ENCODE peak calls at places on chromosomes 11 and 22, in nine cellular contexts. X is dorsolateral prefrontal cortex, B is epithelial cell of esophagus, D is lower lobe of right lung, G is brain microvascular endothelial cell, Z is lung, V is fibroblast of mammary gland, W is tibial nerve, P is ascending aorta. S is an unnamed sample.

GRCh38 chr11:86172894-86173293 is 71.7 kb upstream of the EED start:
- DNase-seq in X (no peak), B (peak), D (no peak), G (peak), Z (no peak), V (no peak), W (no peak), P (no peak), S (peak)

GRCh38 chr11:1437500-1437899 is 47.8 kb downstream of the BRSK2 start:
- DNase-seq in X (no peak), B (no peak), D (no peak), G (peak), Z (no peak), V (no peak), W (no peak), P (no peak), S (peak)

GRCh38 chr11:108218912-108219783 is 3.3 kb downstream of the NPAT start:
- DNase-seq in X (no peak), B (no peak), D (no peak), G (no peak), Z (no peak), V (no peak), W (no peak), P (no peak), S (no peak)

GRCh38 chr11:45646275-45646970 is 19.0 kb downstream of the CHST1 start:
- DNase-seq in X (no peak), B (peak), D (no peak), G (peak), Z (no peak), V (peak), W (no peak), P (no peak), S (peak)

GRCh38 chr22:36461665-36462474 is 19.6 kb downstream of the TXN2 start:
- DNase-seq in X (no peak), B (peak), D (peak), G (peak), Z (peak), V (peak), W (no peak), P (no peak), S (peak)

GRCh38 chr11:57787920-57788716 is 26.5 kb downstream of the CTNND1 start:
- DNase-seq in X (no peak), B (peak), D (peak), G (no peak), Z (no peak), V (no peak), W (no peak), P (no peak), S (peak)

GRCh38 chr11:81059356-81059755 is 1618.5 kb upstream of the TENM4 start:
- DNase-seq in X (no peak), B (no peak), D (no peak), G (no peak), Z (no peak), V (no peak), W (no peak), P (no peak), S (no peak)

GRCh38 chr22:32100711-32101110 is 57.6 kb downstream of the SLC5A1 start:
- DNase-seq in X (no peak), B (peak), D (no peak), G (no peak), Z (no peak), V (no peak), W (no peak), P (no peak), S (no peak)

GRCh38 chr11:111745719-111746504 is 20.3 kb downstream of the PPP2R1B start:
- DNase-seq in X (no peak), B (no peak), D (no peak), G (no peak), Z (no peak), V (peak), W (no peak), P (no peak), S (peak)

GRCh38 chr11:85813721-85814120 is 2.8 kb upstream of the SYTL2 start:
- DNase-seq in X (no peak), B (peak), D (peak), G (no peak), Z (peak), V (no peak), W (no peak), P (no peak), S (no peak)

GRCh38 chr22:42299586-42300285 is 29.3 kb upstream of the TCF20 start:
- DNase-seq in X (no peak), B (no peak), D (no peak), G (no peak), Z (no peak), V (no peak), W (no peak), P (no peak), S (no peak)

GRCh38 chr11:125443767-125444311 is 52.2 kb downstream of the FEZ1 start:
- DNase-seq in X (no peak), B (no peak), D (no peak), G (no peak), Z (no peak), V (no peak), W (no peak), P (no peak), S (no peak)

GRCh38 chr11:64598106-64598796 is 7.2 kb downstream of the SLC22A12 start:
- DNase-seq in X (no peak), B (no peak), D (peak), G (no peak), Z (no peak), V (no peak), W (no peak), P (no peak), S (no peak)

GRCh38 chr11:64900263-64900678 is 16.7 kb downstream of the ATG2A start:
- DNase-seq in X (no peak), B (peak), D (no peak), G (no peak), Z (no peak), V (peak), W (no peak), P (no peak), S (no peak)

GRCh38 chr11:125303186-125303585 is 138.6 kb downstream of the PKNOX2 start:
- DNase-seq in X (no peak), B (no peak), D (no peak), G (no peak), Z (no peak), V (no peak), W (no peak), P (no peak), S (no peak)

GRCh38 chr22:35549338-35549737 is 8.7 kb downstream of the RASD2 start:
- DNase-seq in X (peak), B (no peak), D (no peak), G (no peak), Z (no peak), V (no peak), W (no peak), P (no peak), S (no peak)

GRCh38 chr11:6413791-6414231 is 5.1 kb downstream of the APBB1 start:
- DNase-seq in X (peak), B (no peak), D (no peak), G (no peak), Z (no peak), V (no peak), W (no peak), P (no peak), S (peak)

GRCh38 chr11:72039108-72039850 is 40.6 kb downstream of the IL18BP start:
- DNase-seq in X (no peak), B (no peak), D (peak), G (no peak), Z (peak), V (peak), W (no peak), P (no peak), S (peak)

GRCh38 chr11:130677486-130678153 is 229.2 kb downstream of the ADAMTS15 start:
- DNase-seq in X (no peak), B (peak), D (no peak), G (peak), Z (no peak), V (no peak), W (no peak), P (no peak), S (peak)

GRCh38 chr22:44127353-44127752 is 53.4 kb upstream of the PARVG start:
- DNase-seq in X (no peak), B (no peak), D (peak), G (no peak), Z (no peak), V (peak), W (no peak), P (no peak), S (no peak)

GRCh38 chr22:21970800-21971617 is 11.6 kb downstream of the TOP3B start:
- DNase-seq in X (no peak), B (no peak), D (no peak), G (no peak), Z (no peak), V (no peak), W (no peak), P (no peak), S (no peak)

GRCh38 chr11:19093976-19094375 is 23.0 kb upstream of the ZDHHC13 start:
- DNase-seq in X (no peak), B (peak), D (no peak), G (no peak), Z (no peak), V (peak), W (no peak), P (no peak), S (peak)

GRCh38 chr22:30665786-30666185 is 1.9 kb downstream of the DUSP18 start:
- DNase-seq in X (no peak), B (no peak), D (no peak), G (no peak), Z (no peak), V (no peak), W (no peak), P (no peak), S (no peak)

GRCh38 chr22:30665266-30665665 is 2.4 kb downstream of the DUSP18 start:
- DNase-seq in X (no peak), B (no peak), D (no peak), G (no peak), Z (no peak), V (no peak), W (no peak), P (no peak), S (no peak)

GRCh38 chr22:30668306-30668655 is 606 bp upstream of the DUSP18 start:
- DNase-seq in X (no peak), B (no peak), D (no peak), G (no peak), Z (no peak), V (no peak), W (no peak), P (no peak), S (no peak)

GRCh38 chr22:30667092-30667485 is 586 bp downstream of the DUSP18 start:
- DNase-seq in X (no peak), B (no peak), D (no peak), G (no peak), Z (no peak), V (no peak), W (no peak), P (no peak), S (no peak)

GRCh38 chr22:30667486-30668305 is at the start of gene DUSP18:
- DNase-seq in X (peak), B (peak), D (peak), G (peak), Z (peak), V (peak), W (peak), P (peak), S (peak)
- TF ChIP-seq CTCF in X (peak), B (peak), D (peak), G (peak), Z (no peak), V (no peak), W (peak), P (peak), S (peak)

GRCh38 chr11:110294509-110294908 is 1.9 kb downstream of the RDX start:
- DNase-seq in X (no peak), B (no peak), D (no peak), G (no peak), Z (no peak), V (no peak), W (no peak), P (no peak), S (no peak)
- H3K4me3 ChIP-seq in X (peak), B (peak), D (peak), G (peak), Z (no peak), V (peak), W (peak), P (peak), S (peak)

DNA sequence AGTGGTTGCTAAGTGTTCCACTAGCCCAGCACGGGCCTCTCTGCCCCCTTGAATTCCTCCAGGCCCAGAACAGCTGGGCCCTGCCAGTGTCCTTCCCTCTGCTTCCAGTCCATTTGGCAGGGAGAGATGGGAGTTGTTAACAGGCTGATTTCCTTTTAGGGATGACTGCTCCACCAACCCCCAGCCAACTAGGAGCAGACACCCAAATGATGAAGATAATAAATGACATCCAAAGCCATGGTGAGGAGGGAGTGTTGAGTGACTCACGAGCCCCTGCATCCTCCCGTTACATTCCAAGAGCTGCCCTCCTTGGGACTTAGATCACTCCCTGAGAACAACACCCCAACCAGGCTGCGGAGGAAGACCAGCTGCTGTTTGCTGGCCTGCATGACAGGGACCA is 20.6 kb downstream of the PARVA start:
- DNase-seq in X (no peak), B (peak), D (no peak), G (peak), Z (no peak), V (peak), W (no peak), P (no peak), S (peak)
- TF ChIP-seq CTCF in X (no peak), B (no peak), D (no peak), G (no peak), Z (no peak), V (no peak), W (no peak), P (no peak), S (no peak)

DNA sequence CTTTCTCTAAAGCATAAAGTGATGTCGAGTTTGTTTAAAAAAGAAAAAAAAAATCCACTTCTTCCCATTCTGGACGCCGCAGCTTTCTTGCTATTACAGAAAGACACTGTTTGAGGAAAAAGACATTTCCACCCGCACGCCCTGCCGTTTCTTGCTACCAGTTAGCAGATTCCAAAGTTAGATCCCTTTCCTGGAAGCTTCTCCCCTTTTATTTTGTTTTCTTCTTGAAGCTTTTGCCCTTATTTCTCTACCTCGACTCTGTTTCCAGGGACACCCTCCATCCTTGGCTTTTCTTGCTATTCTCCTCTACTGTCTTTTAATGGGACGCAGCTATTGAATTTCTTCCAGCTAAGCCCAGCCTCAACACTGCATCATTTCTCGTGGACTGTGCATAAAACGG is 1.5 kb downstream of the GRIA4 start:
- DNase-seq in X (no peak), B (no peak), D (no peak), G (no peak), Z (no peak), V (no peak), W (no peak), P (no peak), S (no peak)
- H3K4me3 ChIP-seq in X (peak), B (no peak), D (no peak), G (peak), Z (no peak), V (no peak), W (peak), P (peak), S (no peak)

GRCh38 chr11:78149646-78150045 is 10.2 kb upstream of the ALG8 start:
- DNase-seq in X (peak), B (peak), D (no peak), G (peak), Z (no peak), V (peak), W (no peak), P (no peak), S (peak)
- TF ChIP-seq CTCF in X (peak), B (peak), D (no peak), G (peak), Z (no peak), V (peak), W (no peak), P (peak), S (peak)

GRCh38 chr11:73270855-73271477 is 1.2 kb upstream of the P2RY6 start:
- DNase-seq in X (no peak), B (no peak), D (no peak), G (no peak), Z (no peak), V (no peak), W (no peak), P (no peak), S (no peak)
- H3K4me3 ChIP-seq in X (no peak), B (no peak), D (no peak), G (no peak), Z (no peak), V (no peak), W (no peak), P (no peak), S (no peak)

GRCh38 chr22:23521442-23522113 is 58.5 kb downstream of the IGLL1 start:
- DNase-seq in X (peak), B (peak), D (peak), G (peak), Z (peak), V (peak), W (peak), P (peak), S (peak)
- TF ChIP-seq CTCF in X (peak), B (no peak), D (peak), G (no peak), Z (no peak), V (no peak), W (peak), P (no peak), S (no peak)

GRCh38 chr22:45503071-45503815 is 560 bp downstream of the FBLN1 start:
- DNase-seq in X (no peak), B (no peak), D (peak), G (no peak), Z (no peak), V (no peak), W (no peak), P (no peak), S (no peak)
- H3K4me3 ChIP-seq in X (peak), B (peak), D (peak), G (peak), Z (peak), V (peak), W (peak), P (peak), S (peak)

GRCh38 chr11:9078113-9079041 is 13.0 kb downstream of the SCUBE2 start:
- DNase-seq in X (no peak), B (no peak), D (no peak), G (no peak), Z (no peak), V (no peak), W (no peak), P (no peak), S (peak)
- TF ChIP-seq CTCF in X (no peak), B (no peak), D (no peak), G (peak), Z (no peak), V (peak), W (no peak), P (no peak), S (no peak)